ENCODE peak calls at places on chromosomes 13 and 19, in eight cellular contexts. One of them, this sample, is unnamed.

GRCh38 chr19:50490411-50490811 is 13.8 kb upstream of the GARIN5A start:
- DNase-seq in BJ: no peak
- DNase-seq in sigmoid colon: peak; percentile 58
- DNase-seq in activated CD8-positive, alpha-beta memory T cell treated with anti-CD3 and anti-CD28 coated beads for 4 hours: no peak
- DNase-seq in cardiac fibroblast: no peak
- DNase-seq in NCI-H1092: no peak
- DNase-seq in T follicular helper cell: no peak
- DNase-seq in stimulated activated CD4-positive, alpha-beta T cell treated with anti-CD3 and anti-CD28 coated beads, Interleukin-12 subunit alpha, Interleukin-12 subunit beta, amount 100 ng/mL, for 24 hours: no peak
- DNase-seq in this sample: no peak

GRCh38 chr19:788821-789472 is 8.3 kb upstream of the PTBP1 start:
- DNase-seq in NCI-H1092: no peak
- DNase-seq in BJ: no peak
- DNase-seq in sigmoid colon: no peak
- DNase-seq in T follicular helper cell: no peak
- DNase-seq in stimulated activated CD4-positive, alpha-beta T cell treated with anti-CD3 and anti-CD28 coated beads, Interleukin-12 subunit alpha, Interleukin-12 subunit beta, amount 100 ng/mL, for 24 hours: no peak
- DNase-seq in cardiac fibroblast: no peak
- DNase-seq in activated CD8-positive, alpha-beta memory T cell treated with anti-CD3 and anti-CD28 coated beads for 4 hours: no peak
- DNase-seq in this sample: peak; percentile 48

GRCh38 chr19:38917921-38918491 is 6.0 kb upstream of the CCER2 start:
- DNase-seq in activated CD8-positive, alpha-beta memory T cell treated with anti-CD3 and anti-CD28 coated beads for 4 hours: no peak
- DNase-seq in NCI-H1092: no peak
- DNase-seq in BJ: no peak
- DNase-seq in sigmoid colon: no peak
- DNase-seq in stimulated activated CD4-positive, alpha-beta T cell treated with anti-CD3 and anti-CD28 coated beads, Interleukin-12 subunit alpha, Interleukin-12 subunit beta, amount 100 ng/mL, for 24 hours: no peak
- DNase-seq in cardiac fibroblast: no peak
- DNase-seq in T follicular helper cell: no peak
- DNase-seq in this sample: peak; percentile 25

GRCh38 chr13:34731486-34731885 is 210.6 kb upstream of the NBEA start:
- DNase-seq in BJ: no peak
- DNase-seq in stimulated activated CD4-positive, alpha-beta T cell treated with anti-CD3 and anti-CD28 coated beads, Interleukin-12 subunit alpha, Interleukin-12 subunit beta, amount 100 ng/mL, for 24 hours: no peak
- DNase-seq in cardiac fibroblast: no peak
- DNase-seq in T follicular helper cell: no peak
- DNase-seq in NCI-H1092: no peak
- DNase-seq in sigmoid colon: no peak
- DNase-seq in activated CD8-positive, alpha-beta memory T cell treated with anti-CD3 and anti-CD28 coated beads for 4 hours: no peak
- DNase-seq in this sample: no peak

GRCh38 chr13:65600702-65601101 is 1629.4 kb downstream of the PCDH9 start:
- DNase-seq in NCI-H1092: no peak
- DNase-seq in T follicular helper cell: no peak
- DNase-seq in cardiac fibroblast: peak; percentile 26
- DNase-seq in stimulated activated CD4-positive, alpha-beta T cell treated with anti-CD3 and anti-CD28 coated beads, Interleukin-12 subunit alpha, Interleukin-12 subunit beta, amount 100 ng/mL, for 24 hours: no peak
- DNase-seq in activated CD8-positive, alpha-beta memory T cell treated with anti-CD3 and anti-CD28 coated beads for 4 hours: no peak
- DNase-seq in sigmoid colon: no peak
- DNase-seq in BJ: no peak
- DNase-seq in this sample: no peak

GRCh38 chr19:39310558-39311311 is 9.9 kb downstream of the LRFN1 start:
- DNase-seq in T follicular helper cell: no peak
- DNase-seq in stimulated activated CD4-positive, alpha-beta T cell treated with anti-CD3 and anti-CD28 coated beads, Interleukin-12 subunit alpha, Interleukin-12 subunit beta, amount 100 ng/mL, for 24 hours: no peak
- DNase-seq in activated CD8-positive, alpha-beta memory T cell treated with anti-CD3 and anti-CD28 coated beads for 4 hours: no peak
- DNase-seq in cardiac fibroblast: peak; percentile 10
- DNase-seq in NCI-H1092: no peak
- DNase-seq in BJ: no peak
- DNase-seq in sigmoid colon: no peak
- DNase-seq in this sample: no peak

GRCh38 chr13:74554581-74555290 is 420.5 kb upstream of the KLF12 start:
- DNase-seq in cardiac fibroblast: no peak
- DNase-seq in BJ: no peak
- DNase-seq in stimulated activated CD4-positive, alpha-beta T cell treated with anti-CD3 and anti-CD28 coated beads, Interleukin-12 subunit alpha, Interleukin-12 subunit beta, amount 100 ng/mL, for 24 hours: no peak
- DNase-seq in T follicular helper cell: no peak
- DNase-seq in NCI-H1092: no peak
- DNase-seq in activated CD8-positive, alpha-beta memory T cell treated with anti-CD3 and anti-CD28 coated beads for 4 hours: no peak
- DNase-seq in sigmoid colon: no peak
- DNase-seq in this sample: no peak

GRCh38 chr13:93776936-93777335 is 550.3 kb downstream of the GPC6 start:
- DNase-seq in T follicular helper cell: no peak
- DNase-seq in cardiac fibroblast: peak; percentile 51
- DNase-seq in stimulated activated CD4-positive, alpha-beta T cell treated with anti-CD3 and anti-CD28 coated beads, Interleukin-12 subunit alpha, Interleukin-12 subunit beta, amount 100 ng/mL, for 24 hours: no peak
- DNase-seq in BJ: peak; percentile 32
- DNase-seq in sigmoid colon: no peak
- DNase-seq in activated CD8-positive, alpha-beta memory T cell treated with anti-CD3 and anti-CD28 coated beads for 4 hours: no peak
- DNase-seq in NCI-H1092: no peak
- DNase-seq in this sample: no peak

GRCh38 chr13:77022341-77022740 is 4.6 kb downstream of the FBXL3 start:
- DNase-seq in T follicular helper cell: no peak
- DNase-seq in NCI-H1092: no peak
- DNase-seq in BJ: no peak
- DNase-seq in stimulated activated CD4-positive, alpha-beta T cell treated with anti-CD3 and anti-CD28 coated beads, Interleukin-12 subunit alpha, Interleukin-12 subunit beta, amount 100 ng/mL, for 24 hours: no peak
- DNase-seq in sigmoid colon: no peak
- DNase-seq in activated CD8-positive, alpha-beta memory T cell treated with anti-CD3 and anti-CD28 coated beads for 4 hours: no peak
- DNase-seq in cardiac fibroblast: peak; percentile 45
- DNase-seq in this sample: no peak

GRCh38 chr19:18230941-18231734 is 4.9 kb upstream of the PDE4C start:
- DNase-seq in BJ: no peak
- DNase-seq in NCI-H1092: no peak
- DNase-seq in activated CD8-positive, alpha-beta memory T cell treated with anti-CD3 and anti-CD28 coated beads for 4 hours: no peak
- DNase-seq in sigmoid colon: no peak
- DNase-seq in stimulated activated CD4-positive, alpha-beta T cell treated with anti-CD3 and anti-CD28 coated beads, Interleukin-12 subunit alpha, Interleukin-12 subunit beta, amount 100 ng/mL, for 24 hours: no peak
- DNase-seq in cardiac fibroblast: no peak
- DNase-seq in T follicular helper cell: no peak
- DNase-seq in this sample: no peak

GRCh38 chr13:111947026-111947810 is 119.7 kb upstream of the SOX1 start:
- DNase-seq in T follicular helper cell: no peak
- DNase-seq in NCI-H1092: no peak
- DNase-seq in stimulated activated CD4-positive, alpha-beta T cell treated with anti-CD3 and anti-CD28 coated beads, Interleukin-12 subunit alpha, Interleukin-12 subunit beta, amount 100 ng/mL, for 24 hours: no peak
- DNase-seq in activated CD8-positive, alpha-beta memory T cell treated with anti-CD3 and anti-CD28 coated beads for 4 hours: no peak
- DNase-seq in sigmoid colon: no peak
- DNase-seq in cardiac fibroblast: no peak
- DNase-seq in BJ: no peak
- DNase-seq in this sample: peak; percentile 47

GRCh38 chr19:16527971-16528521 is 14.2 kb downstream of the CHERP start:
- DNase-seq in stimulated activated CD4-positive, alpha-beta T cell treated with anti-CD3 and anti-CD28 coated beads, Interleukin-12 subunit alpha, Interleukin-12 subunit beta, amount 100 ng/mL, for 24 hours: no peak
- DNase-seq in activated CD8-positive, alpha-beta memory T cell treated with anti-CD3 and anti-CD28 coated beads for 4 hours: no peak
- DNase-seq in sigmoid colon: no peak
- DNase-seq in cardiac fibroblast: peak; percentile 16
- DNase-seq in T follicular helper cell: peak; percentile 28
- DNase-seq in BJ: no peak
- DNase-seq in NCI-H1092: no peak
- DNase-seq in this sample: no peak

GRCh38 chr19:45826934-45827333 is 11.8 kb upstream of the RSPH6A start:
- DNase-seq in stimulated activated CD4-positive, alpha-beta T cell treated with anti-CD3 and anti-CD28 coated beads, Interleukin-12 subunit alpha, Interleukin-12 subunit beta, amount 100 ng/mL, for 24 hours: no peak
- DNase-seq in cardiac fibroblast: no peak
- DNase-seq in T follicular helper cell: no peak
- DNase-seq in BJ: no peak
- DNase-seq in activated CD8-positive, alpha-beta memory T cell treated with anti-CD3 and anti-CD28 coated beads for 4 hours: no peak
- DNase-seq in sigmoid colon: no peak
- DNase-seq in NCI-H1092: no peak
- DNase-seq in this sample: no peak

GRCh38 chr13:106529415-106530208 is 5.8 kb downstream of the EFNB2 start:
- DNase-seq in T follicular helper cell: no peak
- DNase-seq in NCI-H1092: no peak
- DNase-seq in BJ: no peak
- DNase-seq in sigmoid colon: no peak
- DNase-seq in stimulated activated CD4-positive, alpha-beta T cell treated with anti-CD3 and anti-CD28 coated beads, Interleukin-12 subunit alpha, Interleukin-12 subunit beta, amount 100 ng/mL, for 24 hours: no peak
- DNase-seq in cardiac fibroblast: no peak
- DNase-seq in activated CD8-positive, alpha-beta memory T cell treated with anti-CD3 and anti-CD28 coated beads for 4 hours: no peak
- DNase-seq in this sample: no peak

GRCh38 chr19:48665786-48666185 is 7.0 kb downstream of the NTN5 start:
- DNase-seq in stimulated activated CD4-positive, alpha-beta T cell treated with anti-CD3 and anti-CD28 coated beads, Interleukin-12 subunit alpha, Interleukin-12 subunit beta, amount 100 ng/mL, for 24 hours: no peak
- DNase-seq in NCI-H1092: no peak
- DNase-seq in cardiac fibroblast: no peak
- DNase-seq in activated CD8-positive, alpha-beta memory T cell treated with anti-CD3 and anti-CD28 coated beads for 4 hours: no peak
- DNase-seq in BJ: no peak
- DNase-seq in T follicular helper cell: no peak
- DNase-seq in sigmoid colon: no peak
- DNase-seq in this sample: no peak

GRCh38 chr13:73984949-73985691 is 149.1 kb downstream of the KLF12 start:
- DNase-seq in stimulated activated CD4-positive, alpha-beta T cell treated with anti-CD3 and anti-CD28 coated beads, Interleukin-12 subunit alpha, Interleukin-12 subunit beta, amount 100 ng/mL, for 24 hours: peak; percentile 57
- DNase-seq in cardiac fibroblast: peak; percentile 54
- DNase-seq in BJ: no peak
- DNase-seq in NCI-H1092: peak; percentile 15
- DNase-seq in activated CD8-positive, alpha-beta memory T cell treated with anti-CD3 and anti-CD28 coated beads for 4 hours: peak; percentile 44
- DNase-seq in sigmoid colon: no peak
- DNase-seq in T follicular helper cell: peak; percentile 77
- DNase-seq in this sample: no peak

GRCh38 chr19:31659897-31660210 is 310.6 kb upstream of the TSHZ3 start:
- DNase-seq in T follicular helper cell: no peak
- DNase-seq in BJ: no peak
- DNase-seq in cardiac fibroblast: no peak
- DNase-seq in NCI-H1092: no peak
- DNase-seq in sigmoid colon: no peak
- DNase-seq in stimulated activated CD4-positive, alpha-beta T cell treated with anti-CD3 and anti-CD28 coated beads, Interleukin-12 subunit alpha, Interleukin-12 subunit beta, amount 100 ng/mL, for 24 hours: no peak
- DNase-seq in activated CD8-positive, alpha-beta memory T cell treated with anti-CD3 and anti-CD28 coated beads for 4 hours: no peak
- DNase-seq in this sample: no peak

This sample was measured in DMS153.